ENCODE peak calls at places on chromosomes 1 and 21, in five cellular contexts. O is breast epithelium, M is prostate gland, H is K562, S is sigmoid colon. W is an unnamed sample. For H3K9me3, the result is how much of the 10 kb centered on the place peaks cover.

GRCh38 chr1:39378377-39378776 is 113.1 kb upstream of the BMP8A start:
- DNase-seq in M (peak), O (peak), H (peak), S (no peak), W (no peak)

GRCh38 chr1:198657550-198658064 is 18.8 kb downstream of the PTPRC start:
- DNase-seq in O (no peak), H (no peak), S (no peak), M (peak), W (peak)

GRCh38 chr1:4594286-4594991 is 60.0 kb upstream of the AJAP1 start:
- DNase-seq in M (no peak), S (no peak), O (no peak), H (no peak), W (no peak)

GRCh38 chr1:208951908-208952307 is 631.6 kb upstream of the CAMK1G start:
- DNase-seq in O (no peak), M (no peak), S (no peak), H (no peak), W (no peak)

GRCh38 chr1:77036560-77036959 is 169.3 kb downstream of the ST6GALNAC5 start:
- DNase-seq in M (no peak), S (no peak), H (no peak), O (no peak), W (peak)

GRCh38 chr1:154951901-154952657 is 3.8 kb downstream of the PBXIP1 start:
- DNase-seq in S (no peak), H (no peak), M (no peak), O (no peak), W (no peak)

GRCh38 chr1:24504560-24504959 is 1.9 kb downstream of the RCAN3 start:
- DNase-seq in S (no peak), O (no peak), H (no peak), M (no peak), W (no peak)

GRCh38 chr1:17653728-17654351 is 101.3 kb upstream of the ACTL8 start:
- DNase-seq in O (no peak), H (peak), S (no peak), M (no peak), W (no peak)

GRCh38 chr1:180167721-180168467 is 13.2 kb downstream of the QSOX1 start:
- DNase-seq in S (peak), H (peak), O (peak), M (peak), W (no peak)

GRCh38 chr1:6427445-6428390 is 3.1 kb downstream of the ESPN start:
- DNase-seq in S (no peak), O (peak), H (no peak), M (no peak), W (no peak)

GRCh38 chr1:100866041-100866900 is 28.4 kb downstream of the EXTL2 start:
- DNase-seq in O (no peak), S (no peak), M (no peak), H (peak), W (peak)

GRCh38 chr21:42039911-42040351 is 29.8 kb upstream of the ZBTB21 start:
- DNase-seq in H (no peak), M (no peak), S (no peak), O (no peak), W (no peak)

GRCh38 chr1:71307451-71307850 is 226.6 kb upstream of the ZRANB2 start:
- DNase-seq in M (no peak), H (no peak), S (no peak), O (no peak), W (peak)

GRCh38 chr1:168414914-168415313 is 128.9 kb downstream of the XCL2 start:
- DNase-seq in O (no peak), S (no peak), H (no peak), M (no peak), W (no peak)

GRCh38 chr1:119611701-119612113 is 36.4 kb downstream of the ZNF697 start:
- DNase-seq in M (peak), H (peak), S (peak), O (peak), W (no peak)

GRCh38 chr1:117702654-117703053 is 96.8 kb downstream of the TENT5C start:
- DNase-seq in H (no peak), O (no peak), M (no peak), S (no peak), W (no peak)

GRCh38 chr1:172070055-172070454 is 228.8 kb downstream of the DNM3 start:
- DNase-seq in S (no peak), M (no peak), H (no peak), O (no peak), W (no peak)

GRCh38 chr1:179798213-179798863 is 55.2 kb downstream of the FAM163A start:
- DNase-seq in M (no peak), O (no peak), S (peak), H (no peak), W (no peak)

GRCh38 chr1:234558186-234558836 is 51.7 kb downstream of the IRF2BP2 start:
- DNase-seq in O (peak), M (no peak), H (peak), S (no peak), W (no peak)

GRCh38 chr1:108077991-108078390 is 113.0 kb upstream of the VAV3 start:
- DNase-seq in O (no peak), S (no peak), M (no peak), H (no peak), W (no peak)

GRCh38 chr1:24111264-24111997 is 504 bp downstream of the MYOM3 start:
- DNase-seq in M (peak), S (no peak), O (peak), H (no peak), W (no peak)

GRCh38 chr21:36038701-36039497 is 21.4 kb downstream of the SETD4 start:
- DNase-seq in S (no peak), O (no peak), M (no peak), H (no peak), W (no peak)

GRCh38 chr21:29989634-29990234 is 49.9 kb upstream of the GRIK1 start:
- DNase-seq in M (no peak), O (no peak), S (no peak), H (no peak), W (no peak)
- H3K9me3 ChIP-seq in M (under half), O (under half), S (under half), H (under half), W (under half)

GRCh38 chr21:45448283-45448809 is 43.4 kb downstream of the COL18A1 start:
- DNase-seq in M (no peak), H (no peak), O (no peak), S (no peak), W (no peak)
- TF ChIP-seq POLR2AphosphoS5 in M (no peak), H (no peak), O (no peak), S (no peak), W (no peak)

DNA sequence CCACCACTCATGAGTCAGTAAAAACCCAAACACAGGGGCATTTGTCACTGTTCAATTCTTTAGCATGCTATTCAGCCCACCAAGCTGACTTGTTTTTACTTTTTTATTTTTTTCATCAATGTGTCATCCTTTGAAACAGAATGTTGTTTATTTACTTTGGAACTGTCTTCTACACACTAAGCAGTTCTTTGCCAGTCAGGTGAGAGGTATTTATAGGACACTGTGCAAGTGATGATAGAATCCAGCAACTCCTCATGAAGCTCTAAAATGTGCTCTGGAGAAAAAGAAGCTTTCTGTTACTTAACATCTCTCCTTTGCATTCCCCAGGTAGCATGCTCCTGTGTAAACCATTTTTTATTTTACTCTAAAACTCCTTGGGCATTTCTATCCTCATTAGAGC is 582.0 kb upstream of the TMPRSS15 start:
- DNase-seq in S (no peak), H (no peak), M (no peak), O (no peak), W (no peak)
- H3K9me3 ChIP-seq in S (under half), H (under half), M (under half), O (under half), W (under half)

GRCh38 chr1:202034683-202035462 is 24.5 kb downstream of the ELF3 start:
- DNase-seq in H (peak), M (peak), S (peak), O (peak), W (peak)
- TF ChIP-seq POLR2AphosphoS5 in H (no peak), M (peak), S (no peak), O (peak), W (no peak)